ENCODE peak calls at places on chromosomes 2 and 18, in four cellular contexts. F is adrenal gland, A is HCT116, B is fibroblast of lung. O is an unnamed sample.

GRCh38 chr2:220215785-220216184 is 588.4 kb downstream of the SLC4A3 start:
- DNase-seq in F (no peak), A (no peak), B (no peak), O (no peak)

GRCh38 chr2:128504242-128505149 is 185.8 kb upstream of the HS6ST1 start:
- DNase-seq in F (no peak), A (no peak), B (no peak), O (no peak)

GRCh38 chr18:36843784-36844183 is 14.9 kb downstream of the KIAA1328 start:
- DNase-seq in F (no peak), A (no peak), B (no peak), O (no peak)

GRCh38 chr18:45828917-45829811 is 3.7 kb downstream of the SIGLEC15 start:
- DNase-seq in F (peak; percentile 20), A (no peak), B (no peak), O (no peak)

GRCh38 chr2:161358838-161359237 is 50.6 kb downstream of the PSMD14 start:
- DNase-seq in F (peak; percentile 28), A (no peak), B (no peak), O (no peak)

GRCh38 chr2:169110919-169111318 is 41.6 kb downstream of the DHRS9 start:
- DNase-seq in F (no peak), A (no peak), B (peak; percentile 16), O (no peak)

GRCh38 chr2:20411361-20411894 is 35.4 kb upstream of the RHOB start:
- DNase-seq in F (peak; percentile 90), A (peak; percentile 61), B (peak; percentile 65), O (peak; percentile 67)

GRCh38 chr2:41169744-41170143 is 717.9 kb upstream of the SLC8A1 start:
- DNase-seq in F (no peak), A (no peak), B (no peak), O (no peak)

GRCh38 chr18:11955299-11956029 is 25.8 kb upstream of the IMPA2 start:
- DNase-seq in F (peak; percentile 38), A (no peak), B (peak; percentile 91), O (peak; percentile 91)

GRCh38 chr2:134773372-134774073 is 54.7 kb upstream of the TMEM163 start:
- DNase-seq in F (peak; percentile 90), A (no peak), B (no peak), O (no peak)

GRCh38 chr2:85405076-85405402 is 5.1 kb downstream of the CAPG start:
- DNase-seq in F (no peak), A (no peak), B (peak; percentile 15), O (no peak)

GRCh38 chr2:14722919-14723559 is 90.5 kb downstream of the LRATD1 start:
- DNase-seq in F (no peak), A (no peak), B (no peak), O (no peak)

GRCh38 chr2:5164806-5165525 is 527.2 kb upstream of the SOX11 start:
- DNase-seq in F (no peak), A (no peak), B (peak; percentile 94), O (no peak)

GRCh38 chr2:50018938-50019337 is 864.6 kb upstream of the FSHR start:
- DNase-seq in F (no peak), A (no peak), B (no peak), O (no peak)

GRCh38 chr2:222728621-222729020 is 57.2 kb downstream of the MOGAT1 start:
- DNase-seq in F (no peak), A (no peak), B (no peak), O (no peak)

GRCh38 chr18:69651243-69651642 is 250.6 kb downstream of the DOK6 start:
- DNase-seq in F (no peak), A (no peak), B (no peak), O (no peak)

GRCh38 chr18:27808678-27809077 is 368.3 kb downstream of the CDH2 start:
- DNase-seq in F (no peak), A (no peak), B (peak; percentile 46), O (no peak)

GRCh38 chr2:238098854-238099708 is 1.1 kb upstream of the ESPNL start:
- DNase-seq in F (no peak), A (no peak), B (no peak), O (no peak)

GRCh38 chr2:8837795-8838140 is 355 bp upstream of the KIDINS220 start:
- DNase-seq in F (no peak), A (no peak), B (no peak), O (no peak)

GRCh38 chr2:64405476-64406406 is 48.2 kb upstream of the LGALSL start:
- DNase-seq in F (peak; percentile 82), A (no peak), B (peak; percentile 67), O (peak; percentile 74)

GRCh38 chr2:137838255-137839092 is 125.8 kb upstream of the HNMT start:
- DNase-seq in F (peak; percentile 11), A (peak; percentile 29), B (peak; percentile 22), O (peak; percentile 10)

GRCh38 chr2:236899945-236900640 is 185.6 kb upstream of the COPS8 start:
- DNase-seq in F (no peak), A (no peak), B (no peak), O (no peak)

GRCh38 chr2:3126686-3127278 is 250.8 kb downstream of the EIPR1 start:
- DNase-seq in F (no peak), A (no peak), B (no peak), O (no peak)

GRCh38 chr2:128317186-128317897 is 1.3 kb downstream of the HS6ST1 start:
- DNase-seq in F (no peak), A (no peak), B (no peak), O (no peak)

GRCh38 chr18:23844991-23845680 is 155.9 kb downstream of the LAMA3 start:
- DNase-seq in F (no peak), A (no peak), B (peak; percentile 77), O (no peak)

GRCh38 chr2:127293386-127293757 is 572 bp downstream of the ERCC3 start:
- DNase-seq in F (no peak), A (no peak), B (peak; percentile 16), O (no peak)

GRCh38 chr2:159091981-159092380 is 123.5 kb downstream of the TANC1 start:
- DNase-seq in F (no peak), A (no peak), B (no peak), O (no peak)

GRCh38 chr2:57372237-57372962 is 674.2 kb upstream of the VRK2 start:
- DNase-seq in F (no peak), A (no peak), B (no peak), O (no peak)

GRCh38 chr2:103138123-103138886 is 376.5 kb downstream of the TMEM182 start:
- DNase-seq in F (no peak), A (no peak), B (no peak), O (no peak)

GRCh38 chr2:183927367-183928355 is 670.7 kb upstream of the ZNF804A start:
- DNase-seq in F (no peak), A (no peak), B (peak; percentile 86), O (no peak)

GRCh38 chr2:174343638-174344455 is 9.1 kb downstream of the SP9 start:
- DNase-seq in F (no peak), A (no peak), B (no peak), O (no peak)

GRCh38 chr2:120958623-120959366 is 223.1 kb downstream of the GLI2 start:
- DNase-seq in F (no peak), A (no peak), B (no peak), O (no peak)

GRCh38 chr2:163556511-163556910 is 179.3 kb downstream of the FIGN start:
- DNase-seq in F (no peak), A (no peak), B (peak; percentile 86), O (no peak)

GRCh38 chr2:20661028-20661980 is 5.6 kb upstream of the GDF7 start:
- DNase-seq in F (peak; percentile 72), A (peak; percentile 69), B (peak; percentile 54), O (peak; percentile 56)

DNA sequence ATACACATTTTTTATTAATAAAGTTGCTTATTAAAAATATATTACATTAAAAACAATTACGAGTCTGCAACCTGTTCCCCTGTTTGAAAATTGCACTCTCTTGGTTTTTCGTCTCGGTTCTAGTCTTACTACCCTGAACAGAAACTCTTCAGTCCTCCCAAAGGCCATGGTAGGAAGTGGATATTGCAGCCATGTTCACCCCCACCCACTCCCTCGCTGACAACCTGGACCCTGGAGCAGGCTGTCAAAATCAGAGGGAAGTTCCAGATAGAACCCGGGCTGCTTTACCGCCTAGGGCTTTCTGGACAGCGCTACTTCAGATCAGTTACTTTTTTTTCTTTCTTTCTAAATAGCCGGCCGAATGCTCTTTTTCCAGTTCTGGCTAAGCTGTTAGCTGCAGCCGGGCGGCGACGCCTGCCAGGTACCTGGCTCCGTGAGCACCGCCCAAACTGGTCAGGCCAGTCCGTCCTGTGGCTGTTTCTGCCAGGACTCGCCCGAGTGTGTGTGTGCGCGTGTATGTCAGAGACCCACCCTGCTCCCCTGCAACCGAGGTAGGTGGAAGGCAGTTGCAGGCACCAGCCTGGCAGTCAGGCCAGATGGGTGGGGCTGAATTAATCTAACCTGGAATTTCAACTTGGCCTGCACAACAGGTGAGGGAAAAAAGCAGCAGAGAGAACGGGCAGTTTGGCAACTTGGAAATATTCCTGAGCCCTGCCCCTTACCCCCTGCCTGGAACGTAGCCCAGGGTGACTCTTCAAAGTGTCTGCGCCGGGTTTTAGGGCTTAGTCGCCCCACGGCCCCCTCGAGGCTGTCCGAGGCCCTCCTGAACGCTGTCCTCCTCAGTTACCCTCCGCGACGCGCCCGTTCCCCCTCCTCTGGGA is 1.1 kb upstream of the TET3 start:
- DNase-seq in F (no peak), A (peak; percentile 88), B (no peak), O (no peak)
- H3K4me3 ChIP-seq in F (no peak overlapping the region), A (peak overlapping the region; percentile 66), B (peak overlapping the region; percentile 9), O (peak overlapping the region; percentile 52)

GRCh38 chr18:29436459-29436858 is 1259.5 kb upstream of the CDH2 start:
- DNase-seq in F (no peak), A (no peak), B (no peak), O (no peak)
- TF ChIP-seq CTCF in F (no peak), A (no peak), B (no peak), O (no peak)

DNA sequence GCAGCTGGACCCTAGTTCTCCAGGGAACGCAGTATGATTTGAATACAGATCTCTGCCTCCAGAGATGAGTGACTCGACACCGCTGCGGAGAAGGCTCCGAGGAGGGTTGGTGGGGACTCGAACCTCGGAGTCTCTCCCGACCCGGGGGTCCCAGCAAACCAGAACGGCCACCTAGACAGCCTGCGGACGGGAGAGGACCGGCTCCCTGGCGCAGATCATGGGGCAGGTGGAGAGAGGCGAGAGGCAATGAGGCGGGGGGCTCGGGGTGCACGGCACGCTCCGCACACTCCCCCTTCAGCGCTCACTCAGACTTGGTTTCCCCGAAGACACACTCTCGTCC is 12.6 kb downstream of the DYSF start:
- DNase-seq in F (no peak), A (no peak), B (no peak), O (no peak)
- H3K4me3 ChIP-seq in F (no peak overlapping the region), A (no peak overlapping the region), B (no peak overlapping the region), O (peak overlapping the region; percentile 51)

DNA sequence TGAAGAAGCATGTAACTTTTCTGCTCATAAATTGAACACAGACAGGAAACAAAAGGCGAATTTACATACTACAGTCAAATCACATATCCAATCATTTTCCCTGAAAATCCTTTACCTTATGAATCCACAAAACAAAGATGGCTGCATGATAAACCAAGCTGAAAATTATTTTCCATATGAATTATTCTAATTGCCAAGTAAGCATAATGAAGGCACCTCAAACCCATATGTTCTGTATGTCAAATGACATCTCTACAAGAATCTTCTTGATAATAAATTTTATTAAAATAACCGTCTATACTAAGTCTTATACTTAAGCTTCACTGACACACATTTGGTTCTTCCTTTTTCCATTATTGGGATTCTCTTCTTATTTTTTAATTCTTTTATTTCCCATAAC is 1242.6 kb downstream of the CNTNAP5 start:
- DNase-seq in F (no peak), A (no peak), B (no peak), O (no peak)
- TF ChIP-seq CTCF in F (no peak), A (no peak), B (no peak), O (no peak)

DNA sequence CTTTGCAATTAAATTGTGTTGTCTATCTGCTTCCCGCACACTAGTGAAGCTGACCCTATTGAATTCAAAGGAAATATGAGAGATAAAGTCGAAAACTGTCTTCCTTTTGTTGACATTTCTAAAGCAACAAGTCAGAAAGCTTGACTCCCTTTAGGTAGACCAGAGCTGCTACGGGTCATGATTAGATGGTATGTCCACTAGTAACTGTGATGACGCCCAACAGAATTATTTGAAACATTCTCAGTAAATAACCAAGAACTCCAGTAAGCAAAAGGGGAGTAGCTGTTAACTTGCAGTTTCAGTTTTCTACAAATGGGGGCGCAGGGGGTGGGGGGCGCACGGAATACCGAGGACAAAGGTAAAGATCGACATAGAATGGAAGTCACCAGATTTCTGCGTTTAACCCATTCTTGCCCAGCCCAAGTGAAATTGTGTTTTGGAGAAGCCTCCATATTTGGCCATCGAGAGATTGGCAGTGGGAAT is 56.4 kb downstream of the CRIM1 start:
- DNase-seq in F (no peak), A (no peak), B (no peak), O (no peak)
- H3K4me3 ChIP-seq in F (no peak overlapping the region), A (no peak overlapping the region), B (no peak overlapping the region), O (no peak overlapping the region)